ENCODE peak calls at places on chromosomes 6 and 20, in nine cellular contexts. B is neural progenitor cell, L is PC-9, P is left lung, D is IMR-90, R is mammary epithelial cell, K is ovary, Y is lower lobe of right lung, X is ascending aorta. T is an unnamed sample.

GRCh38 chr6:161949531-161949930 is 675.7 kb upstream of the AGPAT4 start:
- DNase-seq in B (no peak), L (no peak), X (no peak), K (no peak), Y (no peak), P (no peak), R (no peak), D (no peak), T (no peak)

GRCh38 chr20:8757146-8757545 is 311.7 kb upstream of the PLCB4 start:
- DNase-seq in X (no peak), Y (no peak), P (no peak), K (no peak), R (no peak), B (no peak), D (peak; percentile 85), L (no peak), T (no peak)

GRCh38 chr6:139977887-139978332 is 603.5 kb upstream of the CITED2 start:
- DNase-seq in D (peak; percentile 72), B (no peak), L (peak; percentile 92), K (no peak), Y (no peak), R (peak; percentile 83), X (no peak), P (no peak), T (no peak)

GRCh38 chr6:5135783-5136376 is 50.7 kb downstream of the PPP1R3G start:
- DNase-seq in X (no peak), Y (no peak), R (peak; percentile 23), P (no peak), L (no peak), B (peak; percentile 54), K (no peak), D (no peak), T (no peak)

GRCh38 chr6:142907544-142907943 is 37.4 kb downstream of the HIVEP2 start:
- DNase-seq in D (no peak), B (no peak), P (no peak), X (no peak), K (no peak), Y (no peak), R (no peak), L (no peak), T (no peak)

GRCh38 chr6:146990821-146991798 is 213.1 kb upstream of the STXBP5 start:
- DNase-seq in R (peak; percentile 44), K (no peak), X (no peak), P (no peak), Y (no peak), D (peak; percentile 82), L (no peak), B (no peak), T (no peak)

GRCh38 chr20:3557237-3557636 is 86.4 kb downstream of the ATRN start:
- DNase-seq in B (no peak), Y (no peak), D (no peak), R (no peak), K (no peak), P (no peak), X (no peak), L (no peak), T (no peak)

GRCh38 chr6:56549014-56549413 is 93.7 kb downstream of the DST start:
- DNase-seq in Y (no peak), L (no peak), D (no peak), B (peak; percentile 66), P (no peak), X (no peak), R (no peak), K (no peak), T (no peak)

GRCh38 chr6:147117580-147117979 is 86.6 kb upstream of the STXBP5 start:
- DNase-seq in R (no peak), Y (no peak), P (no peak), K (no peak), B (peak; percentile 9), L (no peak), D (peak; percentile 49), X (no peak), T (no peak)

GRCh38 chr6:168149015-168149414 is 70.0 kb upstream of the FRMD1 start:
- DNase-seq in K (no peak), D (no peak), B (no peak), P (no peak), Y (no peak), R (no peak), X (no peak), L (no peak), T (no peak)

GRCh38 chr6:166907373-166907841 is 48.9 kb downstream of the RNASET2 start:
- DNase-seq in B (no peak), R (no peak), X (no peak), Y (no peak), K (no peak), D (no peak), L (no peak), P (no peak), T (no peak)

GRCh38 chr6:62891065-62891647 is 320.1 kb upstream of the FKBP1C start:
- DNase-seq in P (no peak), L (no peak), Y (no peak), D (no peak), K (no peak), R (no peak), B (peak; percentile 24), X (no peak), T (no peak)

GRCh38 chr6:166076625-166077024 is 91.0 kb downstream of the TBXT start:
- DNase-seq in L (no peak), R (no peak), P (no peak), K (no peak), D (no peak), B (no peak), Y (no peak), X (no peak), T (no peak)

GRCh38 chr6:113009682-113010081 is 662.6 kb downstream of the RFPL4B start:
- DNase-seq in R (no peak), B (no peak), D (peak; percentile 35), K (no peak), X (no peak), P (no peak), L (no peak), Y (no peak), T (no peak)

GRCh38 chr20:2596673-2597279 is 55.7 kb upstream of the NOP56 start:
- DNase-seq in X (no peak), P (no peak), B (no peak), R (no peak), Y (no peak), K (no peak), D (peak; percentile 5), L (no peak), T (no peak)

GRCh38 chr20:3933126-3933684 is 44.0 kb downstream of the PANK2 start:
- DNase-seq in K (no peak), P (no peak), X (no peak), D (no peak), B (no peak), Y (no peak), R (no peak), L (peak; percentile 25), T (no peak)

GRCh38 chr20:58906894-58907293 is 54.4 kb downstream of the GNAS start:
- DNase-seq in R (peak; percentile 80), Y (no peak), K (no peak), B (no peak), L (peak; percentile 95), D (peak; percentile 79), P (no peak), X (no peak), T (no peak)

DNA sequence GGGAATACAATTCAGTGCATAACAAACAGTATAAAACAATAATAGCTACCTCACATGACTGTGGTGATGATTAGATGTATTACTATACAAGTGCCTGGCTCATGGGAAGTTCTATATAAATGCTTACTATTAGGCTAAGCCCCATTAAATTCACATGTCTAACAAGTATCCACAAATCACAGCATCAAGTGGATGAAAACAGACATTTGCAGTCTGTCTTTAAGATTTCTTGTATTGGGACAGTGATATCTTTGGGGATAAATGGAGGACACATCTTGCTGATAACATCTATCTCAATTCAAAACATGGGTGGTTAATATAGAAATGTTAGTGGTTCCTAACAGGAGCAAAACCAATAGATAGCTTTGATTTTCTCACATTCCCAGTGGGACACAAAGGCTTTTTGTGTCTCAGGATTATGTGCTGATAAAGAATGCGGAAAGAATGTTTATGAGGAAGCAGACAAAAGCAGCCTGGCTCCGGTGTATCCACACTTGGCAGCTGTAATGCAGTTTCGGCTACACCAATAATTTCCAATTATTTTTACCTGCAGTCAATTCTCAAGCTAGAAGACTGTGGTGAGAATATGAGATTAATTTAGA is 29.3 kb downstream of the PTPRK start:
- DNase-seq in R (peak; percentile 78), B (peak; percentile 79), Y (no peak), P (no peak), L (no peak), K (no peak), X (no peak), D (no peak), T (no peak)
- H3K27ac ChIP-seq in R (peak overlapping the region; percentile 99), B (peak overlapping the region; percentile 71), Y (peak overlapping the region; percentile 71), P (peak overlapping the region; percentile 64), L (no peak overlapping the region), K (no peak overlapping the region), X (no peak overlapping the region), D (no peak overlapping the region), T (peak overlapping the region; percentile 71)

GRCh38 chr20:47361268-47361665 is 4.8 kb upstream of the ZMYND8 start:
- DNase-seq in X (no peak), L (no peak), K (no peak), Y (no peak), D (no peak), P (no peak), B (no peak), R (no peak), T (no peak)
- H3K4me1 ChIP-seq in X (peaks cover 55% of the 10 kb centered on the region), L (peaks cover 52% of the 10 kb centered on the region), K (peaks cover 33% of the 10 kb centered on the region), Y (peaks cover 67% of the 10 kb centered on the region), D (peaks cover 42% of the 10 kb centered on the region), P (peaks cover 50% of the 10 kb centered on the region), B (peaks cover 62% of the 10 kb centered on the region), R (peaks cover 53% of the 10 kb centered on the region), T (peaks cover 60% of the 10 kb centered on the region)

DNA sequence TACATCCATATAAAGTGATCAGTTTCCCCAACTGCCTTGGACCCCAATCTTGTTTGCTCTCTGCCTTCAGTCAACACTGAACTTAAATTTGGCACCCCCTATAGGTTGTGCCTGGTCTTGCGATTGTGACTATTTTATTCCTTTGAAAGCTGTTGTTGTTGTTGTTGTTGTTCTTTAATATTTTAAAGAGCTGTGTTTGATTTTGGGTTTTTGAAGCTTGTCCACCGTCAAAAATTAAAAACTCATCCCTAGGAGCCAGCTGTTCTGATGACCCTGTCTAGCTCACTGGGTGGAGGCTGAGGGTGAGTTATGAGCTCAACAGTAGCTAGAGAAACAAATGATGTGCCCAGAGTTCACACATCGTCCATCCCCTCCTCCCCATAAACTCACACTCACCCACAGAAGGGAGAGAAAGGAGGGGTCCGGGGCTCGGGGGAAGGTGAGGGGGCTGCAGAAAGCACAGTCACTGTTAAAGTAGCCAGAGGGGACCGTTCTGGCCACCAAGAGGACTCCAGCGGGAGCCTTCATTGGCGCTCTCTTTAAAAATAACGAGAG is 4.0 kb downstream of the SIM1 start:
- DNase-seq in B (peak; percentile 71), D (no peak), K (no peak), R (no peak), X (no peak), L (no peak), Y (no peak), P (no peak), T (no peak)
- TF ChIP-seq CTCF in B (peak; percentile 89), D (peak; percentile 26), K (no peak), R (peak; percentile 44), X (no peak), L (no peak), Y (no peak), P (no peak), T (no peak)

DNA sequence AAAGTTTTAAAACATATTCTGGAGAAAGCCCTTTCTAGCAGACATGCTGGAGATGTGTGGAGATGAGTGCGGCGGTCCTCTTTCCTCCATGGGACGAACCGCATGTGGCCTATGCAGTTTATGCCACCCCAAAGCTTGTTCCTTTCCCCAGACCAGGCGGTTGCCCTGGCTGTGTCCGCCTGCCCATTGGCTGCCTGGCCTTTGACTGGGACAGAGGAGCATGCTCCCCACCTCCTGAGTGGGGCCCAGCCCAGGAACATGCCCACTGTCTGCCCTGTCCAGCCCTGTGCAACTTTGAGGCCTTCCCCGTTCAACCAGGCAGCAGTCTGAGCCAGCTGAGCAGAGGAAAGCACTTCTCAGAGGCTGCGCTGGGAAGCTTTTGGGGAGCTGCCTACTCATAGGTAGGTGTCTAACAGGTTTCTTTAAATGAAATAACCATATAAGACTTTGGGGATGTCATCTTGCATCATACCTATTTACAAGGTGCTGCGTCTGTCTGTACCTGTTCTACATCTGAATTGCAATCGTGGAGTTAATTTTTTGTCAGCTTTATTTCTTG is 20.6 kb downstream of the FOXC1 start:
- DNase-seq in Y (no peak), D (no peak), R (no peak), L (no peak), P (no peak), K (no peak), B (no peak), X (no peak), T (no peak)
- H3K27ac ChIP-seq in Y (no peak overlapping the region), D (no peak overlapping the region), R (no peak overlapping the region), L (peak overlapping the region; percentile 79), P (no peak overlapping the region), K (no peak overlapping the region), B (no peak overlapping the region), X (no peak overlapping the region), T (no peak overlapping the region)